ENCODE peak calls at places on chromosomes 4 and X, in nine cellular contexts. One of them, this sample, is unnamed. For H3K4me1 and H3K27me3, the result is how much of the 10 kb centered on the place peaks cover.

GRCh38 chr4:145839151-145839550 is 99.5 kb downstream of the ZNF827 start:
- DNase-seq in upper lobe of right lung: no peak
- DNase-seq in neuronal stem cell: no peak
- DNase-seq in GM23248: no peak
- DNase-seq in CD4-positive, CD25-positive, alpha-beta regulatory T cell: no peak
- DNase-seq in CD4-positive, alpha-beta memory T cell: no peak
- DNase-seq in right lobe of liver: no peak
- DNase-seq in fibroblast of lung: peak
- DNase-seq in upper lobe of left lung: peak
- DNase-seq in this sample: no peak

GRCh38 chr4:117941611-117942010 is 92.7 kb upstream of the NDST3 start:
- DNase-seq in CD4-positive, alpha-beta memory T cell: no peak
- DNase-seq in neuronal stem cell: peak
- DNase-seq in CD4-positive, CD25-positive, alpha-beta regulatory T cell: no peak
- DNase-seq in upper lobe of left lung: no peak
- DNase-seq in right lobe of liver: no peak
- DNase-seq in GM23248: no peak
- DNase-seq in fibroblast of lung: no peak
- DNase-seq in upper lobe of right lung: no peak
- DNase-seq in this sample: no peak

GRCh38 chr4:148065069-148065468 is 333.2 kb downstream of the ARHGAP10 start:
- DNase-seq in fibroblast of lung: peak
- DNase-seq in right lobe of liver: no peak
- DNase-seq in CD4-positive, alpha-beta memory T cell: no peak
- DNase-seq in CD4-positive, CD25-positive, alpha-beta regulatory T cell: no peak
- DNase-seq in upper lobe of right lung: no peak
- DNase-seq in GM23248: peak
- DNase-seq in neuronal stem cell: no peak
- DNase-seq in upper lobe of left lung: no peak
- DNase-seq in this sample: no peak

GRCh38 chr4:78297075-78297815 is 240.1 kb downstream of the FRAS1 start:
- DNase-seq in fibroblast of lung: peak
- DNase-seq in upper lobe of left lung: no peak
- DNase-seq in CD4-positive, alpha-beta memory T cell: no peak
- DNase-seq in CD4-positive, CD25-positive, alpha-beta regulatory T cell: no peak
- DNase-seq in upper lobe of right lung: no peak
- DNase-seq in neuronal stem cell: no peak
- DNase-seq in right lobe of liver: no peak
- DNase-seq in GM23248: peak
- DNase-seq in this sample: no peak

GRCh38 chr4:37989398-37990260 is 29.4 kb downstream of the PTTG2 start:
- DNase-seq in CD4-positive, CD25-positive, alpha-beta regulatory T cell: no peak
- DNase-seq in CD4-positive, alpha-beta memory T cell: no peak
- DNase-seq in right lobe of liver: no peak
- DNase-seq in upper lobe of right lung: no peak
- DNase-seq in upper lobe of left lung: no peak
- DNase-seq in fibroblast of lung: no peak
- DNase-seq in neuronal stem cell: no peak
- DNase-seq in GM23248: no peak
- DNase-seq in this sample: no peak

GRCh38 chr4:110290511-110290910 is 92.1 kb upstream of the ELOVL6 start:
- DNase-seq in right lobe of liver: no peak
- DNase-seq in CD4-positive, alpha-beta memory T cell: no peak
- DNase-seq in upper lobe of left lung: no peak
- DNase-seq in CD4-positive, CD25-positive, alpha-beta regulatory T cell: no peak
- DNase-seq in upper lobe of right lung: no peak
- DNase-seq in neuronal stem cell: no peak
- DNase-seq in GM23248: no peak
- DNase-seq in fibroblast of lung: no peak
- DNase-seq in this sample: no peak

GRCh38 chr4:145154573-145154972 is 25.8 kb downstream of the OTUD4 start:
- DNase-seq in GM23248: peak
- DNase-seq in right lobe of liver: no peak
- DNase-seq in upper lobe of left lung: no peak
- DNase-seq in CD4-positive, CD25-positive, alpha-beta regulatory T cell: no peak
- DNase-seq in CD4-positive, alpha-beta memory T cell: no peak
- DNase-seq in fibroblast of lung: peak
- DNase-seq in neuronal stem cell: no peak
- DNase-seq in upper lobe of right lung: no peak
- DNase-seq in this sample: no peak

GRCh38 chr4:185235480-185236154 is 26.2 kb downstream of the SNX25 start:
- DNase-seq in neuronal stem cell: no peak
- DNase-seq in GM23248: no peak
- DNase-seq in right lobe of liver: no peak
- DNase-seq in CD4-positive, CD25-positive, alpha-beta regulatory T cell: no peak
- DNase-seq in upper lobe of left lung: no peak
- DNase-seq in upper lobe of right lung: no peak
- DNase-seq in fibroblast of lung: peak
- DNase-seq in CD4-positive, alpha-beta memory T cell: no peak
- DNase-seq in this sample: no peak

GRCh38 chr4:151418385-151418784 is 9.4 kb downstream of the FHIP1A start:
- DNase-seq in neuronal stem cell: no peak
- DNase-seq in CD4-positive, CD25-positive, alpha-beta regulatory T cell: no peak
- DNase-seq in upper lobe of left lung: no peak
- DNase-seq in upper lobe of right lung: no peak
- DNase-seq in right lobe of liver: no peak
- DNase-seq in CD4-positive, alpha-beta memory T cell: no peak
- DNase-seq in GM23248: peak
- DNase-seq in fibroblast of lung: peak
- DNase-seq in this sample: no peak

GRCh38 chr4:73409012-73409862 is 5.2 kb downstream of the ALB start:
- DNase-seq in GM23248: no peak
- DNase-seq in upper lobe of right lung: no peak
- DNase-seq in fibroblast of lung: no peak
- DNase-seq in neuronal stem cell: no peak
- DNase-seq in right lobe of liver: no peak
- DNase-seq in CD4-positive, CD25-positive, alpha-beta regulatory T cell: no peak
- DNase-seq in CD4-positive, alpha-beta memory T cell: no peak
- DNase-seq in upper lobe of left lung: no peak
- DNase-seq in this sample: no peak
- H3K4me1 ChIP-seq in GM23248: under half
- H3K4me1 ChIP-seq in upper lobe of right lung: under half
- H3K4me1 ChIP-seq in fibroblast of lung: under half
- H3K4me1 ChIP-seq in neuronal stem cell: under half
- H3K4me1 ChIP-seq in right lobe of liver: under half
- H3K4me1 ChIP-seq in CD4-positive, CD25-positive, alpha-beta regulatory T cell: under half
- H3K4me1 ChIP-seq in CD4-positive, alpha-beta memory T cell: under half
- H3K4me1 ChIP-seq in upper lobe of left lung: under half
- H3K4me1 ChIP-seq in this sample: under half

GRCh38 chrX:47184486-47184885 is 9.1 kb upstream of the UBA1 start:
- DNase-seq in upper lobe of right lung: no peak
- DNase-seq in neuronal stem cell: no peak
- DNase-seq in GM23248: no peak
- DNase-seq in CD4-positive, CD25-positive, alpha-beta regulatory T cell: no peak
- DNase-seq in upper lobe of left lung: no peak
- DNase-seq in CD4-positive, alpha-beta memory T cell: no peak
- DNase-seq in fibroblast of lung: no peak
- DNase-seq in right lobe of liver: no peak
- DNase-seq in this sample: no peak
- H3K27me3 ChIP-seq in upper lobe of right lung: under half
- H3K27me3 ChIP-seq in neuronal stem cell: under half
- H3K27me3 ChIP-seq in GM23248: under half
- H3K27me3 ChIP-seq in CD4-positive, CD25-positive, alpha-beta regulatory T cell: under half
- H3K27me3 ChIP-seq in upper lobe of left lung: under half
- H3K27me3 ChIP-seq in CD4-positive, alpha-beta memory T cell: under half
- H3K27me3 ChIP-seq in fibroblast of lung: under half
- H3K27me3 ChIP-seq in right lobe of liver: under half
- H3K27me3 ChIP-seq in this sample: under half

GRCh38 chr4:143400082-143400481 is 63.4 kb downstream of the GAB1 start:
- DNase-seq in upper lobe of right lung: no peak
- DNase-seq in CD4-positive, CD25-positive, alpha-beta regulatory T cell: no peak
- DNase-seq in fibroblast of lung: no peak
- DNase-seq in right lobe of liver: no peak
- DNase-seq in CD4-positive, alpha-beta memory T cell: no peak
- DNase-seq in GM23248: no peak
- DNase-seq in neuronal stem cell: no peak
- DNase-seq in upper lobe of left lung: no peak
- DNase-seq in this sample: no peak

GRCh38 chr4:143397335-143397734 is 60.7 kb downstream of the GAB1 start:
- DNase-seq in fibroblast of lung: peak
- DNase-seq in CD4-positive, alpha-beta memory T cell: no peak
- DNase-seq in upper lobe of left lung: no peak
- DNase-seq in upper lobe of right lung: no peak
- DNase-seq in GM23248: peak
- DNase-seq in neuronal stem cell: no peak
- DNase-seq in right lobe of liver: no peak
- DNase-seq in CD4-positive, CD25-positive, alpha-beta regulatory T cell: no peak
- DNase-seq in this sample: no peak

GRCh38 chr4:143396695-143397094 is 60.0 kb downstream of the GAB1 start:
- DNase-seq in upper lobe of right lung: no peak
- DNase-seq in right lobe of liver: no peak
- DNase-seq in CD4-positive, CD25-positive, alpha-beta regulatory T cell: no peak
- DNase-seq in fibroblast of lung: no peak
- DNase-seq in upper lobe of left lung: no peak
- DNase-seq in neuronal stem cell: no peak
- DNase-seq in CD4-positive, alpha-beta memory T cell: no peak
- DNase-seq in GM23248: no peak
- DNase-seq in this sample: no peak

GRCh38 chr4:143397887-143398286 is 61.2 kb downstream of the GAB1 start:
- DNase-seq in right lobe of liver: no peak
- DNase-seq in CD4-positive, CD25-positive, alpha-beta regulatory T cell: no peak
- DNase-seq in fibroblast of lung: no peak
- DNase-seq in CD4-positive, alpha-beta memory T cell: no peak
- DNase-seq in GM23248: no peak
- DNase-seq in neuronal stem cell: no peak
- DNase-seq in upper lobe of left lung: no peak
- DNase-seq in upper lobe of right lung: no peak
- DNase-seq in this sample: no peak

DNA sequence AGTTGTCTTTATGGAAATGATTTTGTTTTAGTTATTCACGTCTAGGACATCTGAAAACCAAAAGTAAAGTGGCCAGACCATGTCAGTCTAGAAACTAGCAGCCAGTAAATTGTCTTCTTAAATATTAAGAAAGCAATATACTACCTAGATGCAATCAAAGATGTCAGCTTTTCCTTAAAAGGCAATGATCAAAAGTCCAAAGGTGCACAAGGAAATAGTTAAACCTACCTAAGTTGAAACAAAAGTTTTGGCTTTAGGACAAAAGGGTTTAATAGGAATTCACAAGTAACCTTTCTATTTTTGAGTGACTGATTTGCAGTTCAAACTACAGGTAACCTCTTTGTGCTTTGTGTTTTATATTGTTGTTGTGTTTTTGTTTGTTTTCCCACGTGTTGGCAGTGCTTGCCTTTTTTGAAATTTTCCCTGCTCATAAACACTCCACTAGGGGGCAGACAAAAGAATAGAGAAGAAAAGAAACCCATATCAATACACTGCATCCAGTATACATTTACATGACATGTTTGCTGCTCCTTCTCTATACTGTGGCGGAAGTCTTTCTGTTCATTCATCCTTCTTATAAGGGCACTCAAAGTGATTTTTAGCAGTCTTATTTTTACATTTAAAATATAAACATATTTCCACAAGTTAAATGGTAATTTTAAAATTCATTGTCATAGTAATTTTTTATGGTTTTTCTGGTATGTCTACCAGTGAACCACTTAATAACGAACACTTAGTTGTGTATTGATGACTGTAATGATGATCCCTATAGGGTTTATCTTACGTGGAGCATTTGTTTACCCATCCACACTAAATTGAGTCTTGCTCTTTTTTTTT is 62.7 kb downstream of the GAB1 start:
- DNase-seq in right lobe of liver: no peak
- DNase-seq in upper lobe of right lung: no peak
- DNase-seq in CD4-positive, CD25-positive, alpha-beta regulatory T cell: no peak
- DNase-seq in CD4-positive, alpha-beta memory T cell: peak
- DNase-seq in GM23248: peak
- DNase-seq in upper lobe of left lung: no peak
- DNase-seq in fibroblast of lung: no peak
- DNase-seq in neuronal stem cell: peak
- DNase-seq in this sample: no peak
- H3K4me1 ChIP-seq in right lobe of liver: under half
- H3K4me1 ChIP-seq in upper lobe of right lung: under half
- H3K4me1 ChIP-seq in CD4-positive, CD25-positive, alpha-beta regulatory T cell: under half
- H3K4me1 ChIP-seq in CD4-positive, alpha-beta memory T cell: under half
- H3K4me1 ChIP-seq in GM23248: under half
- H3K4me1 ChIP-seq in upper lobe of left lung: under half
- H3K4me1 ChIP-seq in fibroblast of lung: under half
- H3K4me1 ChIP-seq in neuronal stem cell: under half
- H3K4me1 ChIP-seq in this sample: half or more

GRCh38 chrX:68868316-68868715 is 39.5 kb downstream of the EFNB1 start:
- DNase-seq in fibroblast of lung: peak
- DNase-seq in upper lobe of right lung: no peak
- DNase-seq in GM23248: no peak
- DNase-seq in CD4-positive, alpha-beta memory T cell: no peak
- DNase-seq in right lobe of liver: no peak
- DNase-seq in upper lobe of left lung: no peak
- DNase-seq in CD4-positive, CD25-positive, alpha-beta regulatory T cell: no peak
- DNase-seq in neuronal stem cell: no peak
- DNase-seq in this sample: no peak

GRCh38 chrX:68868902-68869800 is 40.3 kb downstream of the EFNB1 start:
- DNase-seq in CD4-positive, alpha-beta memory T cell: no peak
- DNase-seq in neuronal stem cell: no peak
- DNase-seq in upper lobe of left lung: no peak
- DNase-seq in CD4-positive, CD25-positive, alpha-beta regulatory T cell: no peak
- DNase-seq in right lobe of liver: no peak
- DNase-seq in GM23248: no peak
- DNase-seq in fibroblast of lung: no peak
- DNase-seq in upper lobe of right lung: no peak
- DNase-seq in this sample: no peak

GRCh38 chrX:68867458-68868166 is 38.8 kb downstream of the EFNB1 start:
- DNase-seq in GM23248: no peak
- DNase-seq in CD4-positive, alpha-beta memory T cell: no peak
- DNase-seq in upper lobe of left lung: no peak
- DNase-seq in neuronal stem cell: no peak
- DNase-seq in upper lobe of right lung: no peak
- DNase-seq in fibroblast of lung: peak
- DNase-seq in CD4-positive, CD25-positive, alpha-beta regulatory T cell: no peak
- DNase-seq in right lobe of liver: no peak
- DNase-seq in this sample: peak

GRCh38 chrX:68872171-68872570 is 43.4 kb downstream of the EFNB1 start:
- DNase-seq in neuronal stem cell: no peak
- DNase-seq in CD4-positive, alpha-beta memory T cell: no peak
- DNase-seq in fibroblast of lung: no peak
- DNase-seq in CD4-positive, CD25-positive, alpha-beta regulatory T cell: no peak
- DNase-seq in right lobe of liver: no peak
- DNase-seq in upper lobe of right lung: no peak
- DNase-seq in upper lobe of left lung: no peak
- DNase-seq in GM23248: no peak
- DNase-seq in this sample: no peak

DNA sequence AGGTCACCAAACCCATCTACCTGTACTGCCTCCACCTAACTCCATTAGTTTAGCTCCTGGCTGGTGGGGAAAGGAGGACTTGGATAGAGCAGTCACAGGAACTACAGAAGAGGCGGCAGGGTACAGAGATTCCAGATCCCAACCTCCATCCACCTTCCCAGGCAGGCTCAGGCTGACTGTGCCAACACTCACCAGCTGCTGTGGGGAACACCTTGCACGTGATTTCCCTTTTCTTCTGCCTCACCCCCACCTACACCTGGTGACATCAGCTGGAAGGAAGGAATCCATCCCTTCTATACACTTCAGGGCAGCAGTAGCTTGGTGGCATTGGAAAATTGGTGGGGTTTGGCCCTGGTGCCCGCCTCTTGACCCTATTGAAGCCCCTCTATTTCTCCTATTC is 41.5 kb downstream of the EFNB1 start:
- DNase-seq in upper lobe of left lung: no peak
- DNase-seq in fibroblast of lung: no peak
- DNase-seq in right lobe of liver: no peak
- DNase-seq in CD4-positive, alpha-beta memory T cell: no peak
- DNase-seq in CD4-positive, CD25-positive, alpha-beta regulatory T cell: no peak
- DNase-seq in GM23248: no peak
- DNase-seq in upper lobe of right lung: no peak
- DNase-seq in neuronal stem cell: no peak
- DNase-seq in this sample: no peak
- H3K27me3 ChIP-seq in upper lobe of left lung: under half
- H3K27me3 ChIP-seq in fibroblast of lung: under half
- H3K27me3 ChIP-seq in right lobe of liver: under half
- H3K27me3 ChIP-seq in CD4-positive, alpha-beta memory T cell: under half
- H3K27me3 ChIP-seq in CD4-positive, CD25-positive, alpha-beta regulatory T cell: under half
- H3K27me3 ChIP-seq in GM23248: under half
- H3K27me3 ChIP-seq in upper lobe of right lung: under half
- H3K27me3 ChIP-seq in neuronal stem cell: under half
- H3K27me3 ChIP-seq in this sample: under half

GRCh38 chr4:40507977-40508376 is 121.7 kb downstream of the RBM47 start:
- DNase-seq in right lobe of liver: no peak
- DNase-seq in GM23248: no peak
- DNase-seq in fibroblast of lung: no peak
- DNase-seq in CD4-positive, alpha-beta memory T cell: no peak
- DNase-seq in CD4-positive, CD25-positive, alpha-beta regulatory T cell: no peak
- DNase-seq in upper lobe of right lung: no peak
- DNase-seq in neuronal stem cell: no peak
- DNase-seq in upper lobe of left lung: peak
- DNase-seq in this sample: no peak
- H3K4me1 ChIP-seq in right lobe of liver: under half
- H3K4me1 ChIP-seq in GM23248: under half
- H3K4me1 ChIP-seq in fibroblast of lung: under half
- H3K4me1 ChIP-seq in CD4-positive, alpha-beta memory T cell: under half
- H3K4me1 ChIP-seq in CD4-positive, CD25-positive, alpha-beta regulatory T cell: under half
- H3K4me1 ChIP-seq in upper lobe of right lung: under half
- H3K4me1 ChIP-seq in neuronal stem cell: under half
- H3K4me1 ChIP-seq in upper lobe of left lung: under half
- H3K4me1 ChIP-seq in this sample: under half

This sample was measured in left ventricle myocardium inferior.